ENCODE peak calls at places on chromosomes 3 and 15, in five cellular contexts. One of them, this sample, is unnamed.

GRCh38 chr3:188220988-188221818 is 67.2 kb downstream of the LPP start:
- DNase-seq in GM12878: no peak
- DNase-seq in HCT116: no peak
- DNase-seq in HepG2: peak; percentile 17
- DNase-seq in SK-N-SH: no peak
- DNase-seq in this sample: no peak

GRCh38 chr15:80849308-80849707 is 70.1 kb downstream of the CEMIP start:
- DNase-seq in GM12878: no peak
- DNase-seq in HCT116: no peak
- DNase-seq in HepG2: no peak
- DNase-seq in SK-N-SH: no peak
- DNase-seq in this sample: no peak

GRCh38 chr3:191528589-191528988 is 67.6 kb downstream of the PYDC2 start:
- DNase-seq in GM12878: no peak
- DNase-seq in HCT116: no peak
- DNase-seq in HepG2: no peak
- DNase-seq in SK-N-SH: no peak
- DNase-seq in this sample: no peak

GRCh38 chr3:67593761-67594234 is 60.6 kb downstream of the SUCLG2 start:
- DNase-seq in GM12878: no peak
- DNase-seq in HCT116: no peak
- DNase-seq in HepG2: peak; percentile 14
- DNase-seq in SK-N-SH: no peak
- DNase-seq in this sample: peak; percentile 5

GRCh38 chr3:9917820-9918219 is 922 bp downstream of the IL17RC start:
- DNase-seq in GM12878: no peak
- DNase-seq in HCT116: no peak
- DNase-seq in HepG2: no peak
- DNase-seq in SK-N-SH: no peak
- DNase-seq in this sample: peak; percentile 18

GRCh38 chr15:79682285-79682684 is 214.5 kb downstream of the MTHFS start:
- DNase-seq in GM12878: no peak
- DNase-seq in HCT116: no peak
- DNase-seq in HepG2: no peak
- DNase-seq in SK-N-SH: peak; percentile 27
- DNase-seq in this sample: no peak

GRCh38 chr15:65612949-65613348 is 2.0 kb upstream of the INTS14 start:
- DNase-seq in GM12878: no peak
- DNase-seq in HCT116: no peak
- DNase-seq in HepG2: peak; percentile 30
- DNase-seq in SK-N-SH: no peak
- DNase-seq in this sample: no peak

GRCh38 chr3:182248349-182248880 is 536.7 kb downstream of the SOX2 start:
- DNase-seq in GM12878: no peak
- DNase-seq in HCT116: peak; percentile 34
- DNase-seq in HepG2: peak; percentile 34
- DNase-seq in SK-N-SH: peak; percentile 30
- DNase-seq in this sample: peak; percentile 85

GRCh38 chr3:71997066-71997653 is 212.2 kb upstream of the PROK2 start:
- DNase-seq in GM12878: no peak
- DNase-seq in HCT116: no peak
- DNase-seq in HepG2: no peak
- DNase-seq in SK-N-SH: no peak
- DNase-seq in this sample: no peak

GRCh38 chr3:194536883-194537637 is 50.3 kb upstream of the ATP13A3 start:
- DNase-seq in GM12878: no peak
- DNase-seq in HCT116: no peak
- DNase-seq in HepG2: peak; percentile 70
- DNase-seq in SK-N-SH: peak; percentile 36
- DNase-seq in this sample: peak; percentile 80

GRCh38 chr3:148131990-148132638 is 565.6 kb upstream of the AGTR1 start:
- DNase-seq in GM12878: no peak
- DNase-seq in HCT116: no peak
- DNase-seq in HepG2: no peak
- DNase-seq in SK-N-SH: no peak
- DNase-seq in this sample: no peak

GRCh38 chr3:63349583-63350177 is 71.6 kb downstream of the SYNPR start:
- DNase-seq in GM12878: no peak
- DNase-seq in HCT116: peak; percentile 24
- DNase-seq in HepG2: peak; percentile 56
- DNase-seq in SK-N-SH: peak; percentile 45
- DNase-seq in this sample: peak; percentile 65

GRCh38 chr15:41256577-41257038 is 25.5 kb downstream of the CHP1 start:
- DNase-seq in GM12878: no peak
- DNase-seq in HCT116: no peak
- DNase-seq in HepG2: peak; percentile 78
- DNase-seq in SK-N-SH: no peak
- DNase-seq in this sample: no peak

GRCh38 chr3:111368061-111368460 is 173.9 kb upstream of the CD96 start:
- DNase-seq in GM12878: no peak
- DNase-seq in HCT116: no peak
- DNase-seq in HepG2: no peak
- DNase-seq in SK-N-SH: no peak
- DNase-seq in this sample: no peak

GRCh38 chr15:82129769-82130168 is 84.0 kb upstream of the MEX3B start:
- DNase-seq in GM12878: no peak
- DNase-seq in HCT116: no peak
- DNase-seq in HepG2: no peak
- DNase-seq in SK-N-SH: no peak
- DNase-seq in this sample: no peak

GRCh38 chr3:146165370-146165769 is 4.4 kb upstream of the PLOD2 start:
- DNase-seq in GM12878: no peak
- DNase-seq in HCT116: no peak
- DNase-seq in HepG2: no peak
- DNase-seq in SK-N-SH: no peak
- DNase-seq in this sample: no peak

GRCh38 chr3:191329654-191330308 is 545 bp downstream of the UTS2B start:
- DNase-seq in GM12878: no peak
- DNase-seq in HCT116: no peak
- DNase-seq in HepG2: peak; percentile 29
- DNase-seq in SK-N-SH: no peak
- DNase-seq in this sample: peak; percentile 75

GRCh38 chr3:142987707-142988106 is 13.7 kb upstream of the U2SURP start:
- DNase-seq in GM12878: no peak
- DNase-seq in HCT116: no peak
- DNase-seq in HepG2: no peak
- DNase-seq in SK-N-SH: no peak
- DNase-seq in this sample: no peak

GRCh38 chr3:81466161-81466560 is 295.3 kb downstream of the GBE1 start:
- DNase-seq in GM12878: no peak
- DNase-seq in HCT116: no peak
- DNase-seq in HepG2: no peak
- DNase-seq in SK-N-SH: no peak
- DNase-seq in this sample: no peak

GRCh38 chr3:134709563-134710312 is 58.9 kb upstream of the KY start:
- DNase-seq in GM12878: no peak
- DNase-seq in HCT116: no peak
- DNase-seq in HepG2: no peak
- DNase-seq in SK-N-SH: no peak
- DNase-seq in this sample: no peak

DNA sequence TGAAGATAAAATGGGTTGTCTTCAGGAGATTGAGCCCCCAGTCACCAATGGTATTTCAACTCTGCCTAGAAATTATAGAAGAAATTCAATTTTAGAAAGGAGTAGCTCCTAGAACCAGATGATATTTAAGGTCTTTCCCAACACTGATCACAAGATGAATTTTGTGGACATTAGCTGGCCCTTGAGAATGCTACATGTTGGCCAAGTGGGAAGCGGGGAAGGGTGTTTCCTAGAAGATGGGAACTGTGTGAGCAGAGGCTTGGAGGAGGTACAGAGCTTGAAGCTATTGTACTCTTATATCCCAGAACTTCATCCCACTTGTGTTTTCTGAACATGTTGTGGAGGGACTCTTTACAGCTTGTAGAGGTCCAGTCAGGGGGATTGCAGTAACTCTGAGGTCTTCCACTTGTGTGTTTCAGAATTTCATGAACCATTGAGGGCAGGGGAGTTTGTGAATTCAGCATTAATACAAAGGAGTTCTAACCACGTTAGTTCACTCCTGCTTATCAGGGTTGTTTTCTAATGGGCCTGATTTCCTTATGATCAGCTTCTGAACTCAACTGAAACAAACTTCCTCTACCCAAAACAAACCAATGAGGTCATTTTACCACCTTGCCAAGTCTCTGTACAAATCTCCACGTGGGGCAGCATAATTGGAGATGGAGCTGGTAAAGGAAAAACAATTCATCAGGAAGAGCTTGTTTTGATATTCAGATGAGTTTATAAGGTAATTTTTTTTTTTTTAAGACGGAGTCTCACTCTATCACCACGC is 152.6 kb upstream of the TPM1 start:
- DNase-seq in GM12878: no peak
- DNase-seq in HCT116: no peak
- DNase-seq in HepG2: no peak
- DNase-seq in SK-N-SH: no peak
- DNase-seq in this sample: no peak
- TF ChIP-seq JUND in GM12878: no peak
- TF ChIP-seq JUND in HCT116: no peak
- TF ChIP-seq JUND in HepG2: no peak
- TF ChIP-seq JUND in SK-N-SH: no peak
- TF ChIP-seq JUND in this sample: no peak

DNA sequence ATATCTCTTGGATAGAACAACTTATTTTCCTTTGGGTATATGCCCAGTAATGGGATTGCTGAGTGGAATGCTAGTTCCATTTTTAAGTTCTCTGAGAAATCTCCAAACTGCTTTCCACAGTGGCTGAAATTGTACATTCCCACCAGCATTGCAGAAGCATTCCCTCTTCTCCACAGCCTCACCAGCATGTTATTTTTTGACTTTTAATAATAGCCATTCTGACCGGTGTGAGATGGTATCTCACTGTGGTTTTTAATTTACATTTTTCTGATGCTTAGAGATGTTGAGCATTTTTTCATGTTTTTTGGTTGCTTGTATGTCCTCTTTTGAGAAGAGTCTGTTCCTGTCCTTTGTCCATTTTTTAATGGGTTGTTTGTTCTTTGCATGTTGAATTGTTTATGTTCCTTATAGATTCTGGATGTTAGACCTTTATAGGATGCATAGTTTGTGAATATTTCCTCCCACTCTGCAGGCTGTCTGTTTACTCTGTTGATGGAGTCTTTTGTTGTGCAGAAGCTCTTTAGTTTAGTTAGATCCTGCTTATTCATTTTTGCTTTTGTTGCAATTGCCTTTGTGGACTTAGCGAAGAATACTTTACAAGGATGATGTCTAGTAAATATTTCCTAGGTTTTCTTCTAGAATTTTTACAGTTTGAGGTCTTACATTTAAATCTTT is 82.7 kb upstream of the NR2F2 start:
- DNase-seq in GM12878: no peak
- DNase-seq in HCT116: no peak
- DNase-seq in HepG2: no peak
- DNase-seq in SK-N-SH: no peak
- DNase-seq in this sample: no peak
- TF ChIP-seq JUND in GM12878: no peak
- TF ChIP-seq JUND in HCT116: no peak
- TF ChIP-seq JUND in HepG2: no peak
- TF ChIP-seq JUND in SK-N-SH: no peak
- TF ChIP-seq JUND in this sample: no peak

DNA sequence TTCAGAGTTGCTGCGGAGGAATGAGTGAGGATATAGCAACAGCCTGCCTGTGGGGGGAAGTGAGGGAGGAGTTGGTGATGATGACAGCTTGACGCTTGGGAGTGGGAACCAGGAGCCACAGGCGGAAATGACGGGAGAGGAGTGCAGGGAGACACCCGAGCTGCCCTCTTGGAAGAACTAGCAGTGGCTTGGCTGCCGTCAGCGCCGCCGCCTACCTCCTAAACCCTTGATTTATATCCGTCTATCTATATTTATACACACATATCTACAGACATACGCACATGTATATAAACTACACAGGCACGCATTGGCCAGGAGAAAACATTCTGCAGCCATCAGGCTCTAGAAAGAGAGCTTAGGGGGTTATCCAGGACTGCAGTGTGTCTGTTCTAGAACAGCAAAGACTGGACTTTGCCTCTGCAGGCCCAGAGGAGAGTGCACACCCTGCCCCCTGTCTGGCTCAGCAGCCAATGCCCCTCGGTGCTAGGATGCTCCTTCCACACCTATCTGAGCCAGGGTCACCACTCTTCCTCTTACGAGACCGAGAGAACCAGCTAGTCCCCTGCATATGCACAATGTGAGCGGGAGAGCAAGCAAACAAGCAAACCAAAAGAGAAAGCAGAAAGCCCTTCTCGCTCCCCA is 45.3 kb upstream of the MAGEF1 start:
- DNase-seq in GM12878: no peak
- DNase-seq in HCT116: no peak
- DNase-seq in HepG2: no peak
- DNase-seq in SK-N-SH: no peak
- DNase-seq in this sample: no peak
- TF ChIP-seq JUND in GM12878: no peak
- TF ChIP-seq JUND in HCT116: no peak
- TF ChIP-seq JUND in HepG2: no peak
- TF ChIP-seq JUND in SK-N-SH: no peak
- TF ChIP-seq JUND in this sample: no peak

GRCh38 chr3:43768594-43768993 is 77.9 kb downstream of the ABHD5 start:
- DNase-seq in GM12878: no peak
- DNase-seq in HCT116: no peak
- DNase-seq in HepG2: no peak
- DNase-seq in SK-N-SH: no peak
- DNase-seq in this sample: no peak
- TF ChIP-seq JUND in GM12878: no peak
- TF ChIP-seq JUND in HCT116: no peak
- TF ChIP-seq JUND in HepG2: no peak
- TF ChIP-seq JUND in SK-N-SH: no peak
- TF ChIP-seq JUND in this sample: no peak

GRCh38 chr15:30878515-30878914 is 25.2 kb upstream of the FAN1 start:
- DNase-seq in GM12878: no peak
- DNase-seq in HCT116: no peak
- DNase-seq in HepG2: no peak
- DNase-seq in SK-N-SH: no peak
- DNase-seq in this sample: no peak

GRCh38 chr15:30877070-30877469 is 26.6 kb upstream of the FAN1 start:
- DNase-seq in GM12878: no peak
- DNase-seq in HCT116: no peak
- DNase-seq in HepG2: no peak
- DNase-seq in SK-N-SH: no peak
- DNase-seq in this sample: no peak

GRCh38 chr15:30885814-30886213 is 17.9 kb upstream of the FAN1 start:
- DNase-seq in GM12878: no peak
- DNase-seq in HCT116: no peak
- DNase-seq in HepG2: peak; percentile 3
- DNase-seq in SK-N-SH: no peak
- DNase-seq in this sample: peak; percentile 64

GRCh38 chr15:30882861-30883433 is 20.8 kb upstream of the FAN1 start:
- DNase-seq in GM12878: no peak
- DNase-seq in HCT116: no peak
- DNase-seq in HepG2: no peak
- DNase-seq in SK-N-SH: no peak
- DNase-seq in this sample: no peak
- TF ChIP-seq JUND in GM12878: no peak
- TF ChIP-seq JUND in HCT116: no peak
- TF ChIP-seq JUND in HepG2: no peak
- TF ChIP-seq JUND in SK-N-SH: no peak
- TF ChIP-seq JUND in this sample: no peak

This sample was measured in T47D.